ENCODE peak calls at places on chromosomes 4 and X, in eight cellular contexts. I is IMR-90, P is PC-3, D is GM23338, Z is neural progenitor cell, F is hepatocyte, H is SK-N-SH, W is GM23248. C is an unnamed sample.

GRCh38 chr4:140943486-140943885 is 187.3 kb upstream of the TBC1D9 start:
- DNase-seq in I (peak; percentile 77), P (no peak), D (no peak), Z (no peak), F (no peak), H (no peak), W (peak; percentile 77), C (no peak)

GRCh38 chrX:108494416-108495095 is 54.9 kb downstream of the COL4A5 start:
- DNase-seq in I (peak; percentile 17), P (no peak), D (no peak), Z (no peak), F (no peak), H (no peak), W (peak; percentile 15), C (no peak)

GRCh38 chr4:21991050-21991449 is 42.5 kb upstream of the KCNIP4 start:
- DNase-seq in I (peak; percentile 5), P (no peak), D (no peak), Z (no peak), F (peak; percentile 16), H (no peak), W (peak; percentile 22), C (no peak)

GRCh38 chr4:4874254-4874653 is 14.8 kb downstream of the MSX1 start:
- DNase-seq in I (no peak), P (no peak), D (no peak), Z (no peak), F (no peak), H (no peak), W (no peak), C (no peak)

GRCh38 chr4:19678763-19679162 is 572.9 kb upstream of the SLIT2 start:
- DNase-seq in I (peak; percentile 95), P (peak; percentile 4), D (no peak), Z (no peak), F (no peak), H (no peak), W (peak; percentile 69), C (no peak)

GRCh38 chr4:70505152-70505748 is 13.1 kb upstream of the AMTN start:
- DNase-seq in I (peak; percentile 39), P (peak; percentile 81), D (peak; percentile 75), Z (peak; percentile 76), F (peak; percentile 80), H (peak; percentile 43), W (peak; percentile 71), C (peak; percentile 74)

GRCh38 chr4:1448589-1449420 is 42.6 kb upstream of the NKX1-1 start:
- DNase-seq in I (no peak), P (no peak), D (no peak), Z (no peak), F (peak; percentile 8), H (peak; percentile 13), W (no peak), C (no peak)

GRCh38 chrX:16836371-16836770 is 33.8 kb downstream of the RBBP7 start:
- DNase-seq in I (peak; percentile 13), P (peak; percentile 9), D (peak; percentile 49), Z (peak; percentile 52), F (peak; percentile 60), H (peak; percentile 47), W (peak; percentile 23), C (no peak)

GRCh38 chrX:70592091-70592490 is 147.5 kb downstream of the DLG3 start:
- DNase-seq in I (peak; percentile 63), P (peak; percentile 88), D (no peak), Z (no peak), F (peak; percentile 10), H (no peak), W (peak; percentile 84), C (no peak)

GRCh38 chr4:150867148-150867547 is 147.9 kb downstream of the LRBA start:
- DNase-seq in I (peak; percentile 81), P (peak; percentile 88), D (peak; percentile 94), Z (peak; percentile 91), F (peak; percentile 90), H (peak; percentile 62), W (peak; percentile 88), C (peak; percentile 98)

GRCh38 chr4:34108456-34108855 is 2135.9 kb downstream of the ARAP2 start:
- DNase-seq in I (peak; percentile 13), P (no peak), D (no peak), Z (no peak), F (no peak), H (no peak), W (peak; percentile 11), C (no peak)

GRCh38 chr4:183600189-183600685 is 58.7 kb downstream of the RWDD4 start:
- DNase-seq in I (no peak), P (peak; percentile 16), D (peak; percentile 75), Z (peak; percentile 51), F (no peak), H (no peak), W (peak; percentile 25), C (peak; percentile 47)

GRCh38 chr4:15162046-15162445 is 159.8 kb downstream of the CPEB2 start:
- DNase-seq in I (no peak), P (no peak), D (peak; percentile 63), Z (peak; percentile 62), F (no peak), H (no peak), W (no peak), C (no peak)

GRCh38 chrX:34918091-34918736 is 24.4 kb upstream of the FAM47B start:
- DNase-seq in I (peak; percentile 66), P (peak; percentile 51), D (no peak), Z (no peak), F (peak; percentile 25), H (no peak), W (peak; percentile 82), C (no peak)

GRCh38 chr4:163755013-163755412 is 260.5 kb downstream of the TMA16 start:
- DNase-seq in I (peak; percentile 43), P (peak; percentile 51), D (peak; percentile 30), Z (peak; percentile 5), F (no peak), H (no peak), W (peak; percentile 13), C (peak; percentile 76)

GRCh38 chr4:124433500-124433899 is 279.0 kb downstream of the ANKRD50 start:
- DNase-seq in I (no peak), P (no peak), D (no peak), Z (no peak), F (no peak), H (no peak), W (peak; percentile 19), C (no peak)

GRCh38 chr4:86838141-86838540 is 11.0 kb downstream of the SLC10A6 start:
- DNase-seq in I (no peak), P (no peak), D (no peak), Z (no peak), F (no peak), H (no peak), W (no peak), C (no peak)
- H3K4me3 ChIP-seq in I (no peak overlapping the region), P (no peak overlapping the region), D (no peak overlapping the region), Z (no peak overlapping the region), F (no peak overlapping the region), H (no peak overlapping the region), W (no peak overlapping the region), C (no peak overlapping the region)

DNA sequence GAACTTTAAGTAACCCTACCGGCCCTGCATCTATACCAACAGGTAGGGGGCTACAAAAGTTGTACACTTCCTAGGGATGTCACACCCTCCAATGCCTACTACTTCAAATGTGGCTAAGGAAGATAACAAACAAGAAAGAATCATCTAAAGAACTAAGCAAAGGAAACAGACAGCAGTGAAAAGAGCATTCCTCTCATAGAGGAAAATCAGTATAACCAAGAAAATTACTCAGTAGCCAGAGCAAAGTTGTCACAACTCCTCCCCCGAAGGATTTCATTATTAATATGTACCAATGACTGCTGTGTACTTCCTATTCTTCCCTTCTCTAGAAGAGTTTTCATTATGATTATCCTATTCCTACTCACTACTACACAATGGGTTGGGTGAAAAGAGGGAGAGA is 12.6 kb downstream of the ANKRD17 start:
- DNase-seq in I (no peak), P (no peak), D (no peak), Z (no peak), F (no peak), H (no peak), W (no peak), C (no peak)
- H4K20me1 ChIP-seq in I (peaks cover 61% of the 10 kb centered on the region), P (peaks cover 52% of the 10 kb centered on the region), D (peaks cover 35% of the 10 kb centered on the region), Z (peaks cover 93% of the 10 kb centered on the region), F (peaks cover 94% of the 10 kb centered on the region), H (peaks cover 70% of the 10 kb centered on the region), W (peaks cover 28% of the 10 kb centered on the region), C (peaks cover 59% of the 10 kb centered on the region)

DNA sequence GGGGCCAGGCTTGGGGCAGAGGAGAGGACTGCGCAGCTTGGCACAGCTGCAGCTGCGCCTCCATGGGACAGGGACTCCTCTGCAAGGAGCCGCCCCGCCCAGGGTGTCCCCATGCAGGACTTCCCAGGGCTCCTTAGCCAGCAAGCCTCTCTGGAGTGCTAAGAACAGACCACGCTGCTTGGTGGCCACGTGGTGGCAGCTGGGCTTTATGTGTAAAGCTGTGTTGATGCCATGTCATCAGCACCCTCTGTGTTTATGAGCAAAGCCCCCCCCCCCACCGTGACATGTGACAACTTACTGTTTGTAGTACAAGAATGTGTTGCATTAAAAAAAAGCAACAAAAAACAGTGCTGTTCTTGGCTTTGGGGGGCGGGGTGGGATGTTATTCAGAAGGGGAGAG is 40.2 kb downstream of the ATP2B3 start:
- DNase-seq in I (no peak), P (no peak), D (no peak), Z (no peak), F (no peak), H (no peak), W (no peak), C (no peak)
- H3K27ac ChIP-seq in I (no peak overlapping the region), P (no peak overlapping the region), D (no peak overlapping the region), Z (no peak overlapping the region), F (no peak overlapping the region), H (no peak overlapping the region), W (no peak overlapping the region), C (no peak overlapping the region)

DNA sequence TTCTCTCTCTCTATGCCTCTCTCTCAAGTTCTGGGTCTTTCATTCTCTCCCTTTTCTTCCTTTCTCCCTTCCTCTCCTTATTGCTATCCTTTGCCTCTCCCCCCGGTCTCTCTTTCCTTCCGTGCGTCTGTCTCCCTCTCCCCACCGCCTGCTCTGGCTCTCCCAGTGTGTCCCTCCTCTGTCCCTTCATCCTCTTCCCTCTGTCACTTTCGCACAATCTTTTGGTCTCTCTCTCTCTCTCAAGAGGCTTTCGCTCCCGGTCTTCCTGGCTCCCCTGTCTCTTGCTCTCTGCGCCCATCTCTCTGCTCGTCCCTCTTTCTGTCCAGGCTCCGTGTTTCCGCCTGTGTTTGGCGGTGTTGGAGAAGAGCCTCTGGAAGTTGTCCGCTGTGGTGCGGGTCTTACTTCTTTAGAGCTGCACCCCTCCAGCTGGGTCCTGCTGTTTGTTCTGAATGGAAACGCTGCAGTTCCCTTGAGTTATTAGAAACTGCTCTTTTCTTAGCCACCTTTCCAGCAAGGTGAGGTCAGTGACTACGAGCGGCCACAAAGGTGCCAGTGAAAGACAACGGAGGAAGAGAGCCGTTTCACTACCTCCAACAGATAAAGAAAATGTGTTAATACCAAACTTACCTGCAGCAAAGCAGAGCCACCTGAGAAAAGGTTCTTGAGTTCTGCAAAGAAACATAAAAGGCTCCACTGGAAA is 1.1 kb downstream of the BMPR1B start:
- DNase-seq in I (no peak), P (peak; percentile 36), D (peak; percentile 67), Z (peak; percentile 48), F (no peak), H (peak; percentile 48), W (peak; percentile 26), C (no peak)
- H3K4me3 ChIP-seq in I (peak overlapping the region; percentile 42), P (peak overlapping the region; percentile 94), D (peak overlapping the region; percentile 63), Z (peak overlapping the region; percentile 53), F (peak overlapping the region; percentile 56), H (peak overlapping the region; percentile 65), W (peak overlapping the region; percentile 81), C (no peak overlapping the region)

GRCh38 chrX:97387004-97387403 is 503.3 kb downstream of the RPA4 start:
- DNase-seq in I (no peak), P (no peak), D (no peak), Z (no peak), F (no peak), H (no peak), W (no peak), C (no peak)
- H4K20me1 ChIP-seq in I (no peaks in the 10 kb centered on the region), P (no peaks in the 10 kb centered on the region), D (no peaks in the 10 kb centered on the region), Z (no peaks in the 10 kb centered on the region), F (no peaks in the 10 kb centered on the region), H (no peaks in the 10 kb centered on the region), W (no peaks in the 10 kb centered on the region), C (no peaks in the 10 kb centered on the region)